ENCODE peak calls at places on chromosomes 4 and X, in nine cellular contexts. I, Y, C, T, D, V, Z, J and O are unnamed samples. For H3K4me1, the result is how much of the 10 kb centered on the place peaks cover.

GRCh38 chrX:115630204-115630603 is 69.2 kb downstream of the PLS3 start:
- DNase-seq in Y (no peak), Z (no peak), C (no peak), J (no peak), V (no peak), I (peak), D (no peak), T (no peak), O (no peak)

GRCh38 chr4:4386296-4386735 is 586 bp upstream of the NSG1 start:
- DNase-seq in T (peak), D (peak), C (peak), J (peak), Y (peak), Z (no peak), I (no peak), V (no peak), O (no peak)

GRCh38 chr4:170623899-170624298 is 534.1 kb upstream of the AADAT start:
- DNase-seq in T (no peak), Z (peak), C (no peak), D (no peak), I (peak), Y (peak), V (no peak), J (no peak), O (no peak)

GRCh38 chr4:144090744-144091143 is 49.8 kb downstream of the GYPA start:
- DNase-seq in I (no peak), Z (no peak), V (no peak), T (no peak), Y (peak), D (no peak), C (no peak), J (no peak), O (no peak)

GRCh38 chr4:76219299-76220055 is 5.9 kb upstream of the SCARB2 start:
- DNase-seq in I (peak), T (peak), V (no peak), J (no peak), C (no peak), D (no peak), Z (peak), Y (no peak), O (no peak)

GRCh38 chr4:36785965-36786364 is 458.6 kb upstream of the NWD2 start:
- DNase-seq in T (no peak), V (no peak), D (no peak), C (no peak), Y (no peak), Z (no peak), J (no peak), I (no peak), O (no peak)

GRCh38 chrX:110143454-110144210 is 140.7 kb downstream of the TMEM164 start:
- DNase-seq in V (no peak), Z (no peak), T (no peak), C (no peak), I (no peak), Y (no peak), D (no peak), J (no peak), O (no peak)

GRCh38 chrX:68835104-68835442 is 6.3 kb downstream of the EFNB1 start:
- DNase-seq in Y (no peak), I (no peak), T (no peak), V (no peak), C (no peak), D (no peak), Z (no peak), J (no peak), O (no peak)

GRCh38 chrX:46703980-46704379 is 54.9 kb downstream of the SLC9A7 start:
- DNase-seq in Y (no peak), I (no peak), Z (no peak), V (no peak), T (no peak), J (peak), D (no peak), C (no peak), O (no peak)

GRCh38 chrX:113033966-113034680 is 193.5 kb upstream of the AMOT start:
- DNase-seq in Y (no peak), J (no peak), Z (no peak), D (no peak), T (no peak), V (no peak), C (no peak), I (no peak), O (no peak)

GRCh38 chrX:13489451-13489850 is 80.0 kb upstream of the EGFL6 start:
- DNase-seq in Z (peak), V (no peak), T (no peak), D (no peak), C (no peak), J (no peak), Y (no peak), I (peak), O (no peak)

GRCh38 chr4:161256172-161256571 is 907.6 kb downstream of the FSTL5 start:
- DNase-seq in Z (no peak), V (peak), I (no peak), C (peak), D (no peak), J (no peak), Y (peak), T (no peak), O (no peak)

GRCh38 chrX:115067812-115068211 is 50.4 kb upstream of the IL13RA2 start:
- DNase-seq in D (no peak), Z (no peak), C (no peak), I (peak), Y (no peak), J (no peak), V (no peak), T (peak), O (no peak)

GRCh38 chr4:34814266-34814665 is 1430.0 kb downstream of the ARAP2 start:
- DNase-seq in I (no peak), D (no peak), C (no peak), J (no peak), V (no peak), T (no peak), Z (peak), Y (no peak), O (no peak)

GRCh38 chr4:38730830-38731646 is 51.8 kb downstream of the TLR10 start:
- DNase-seq in C (peak), D (peak), J (peak), Y (peak), I (peak), V (peak), T (peak), Z (peak), O (peak)

GRCh38 chr4:105994061-105994460 is 98.8 kb downstream of the NPNT start:
- DNase-seq in I (no peak), J (no peak), Y (no peak), Z (no peak), V (no peak), T (no peak), D (peak), C (no peak), O (no peak)

GRCh38 chr4:155780773-155781172 is 22.0 kb downstream of the GUCY1B1 start:
- DNase-seq in T (no peak), C (no peak), J (no peak), Z (peak), I (peak), Y (no peak), D (no peak), V (no peak), O (no peak)

GRCh38 chr4:41747230-41748055 is 1.1 kb downstream of the PHOX2B start:
- DNase-seq in Z (no peak), T (no peak), D (peak), C (peak), Y (peak), V (no peak), J (no peak), I (no peak), O (no peak)

GRCh38 chr4:20327808-20328207 is 76.1 kb downstream of the SLIT2 start:
- DNase-seq in V (no peak), D (no peak), Y (no peak), I (no peak), J (no peak), Z (no peak), C (no peak), T (no peak), O (no peak)

GRCh38 chr4:95957054-95957453 is 117.2 kb downstream of the PDHA2 start:
- DNase-seq in Y (no peak), C (no peak), Z (no peak), V (no peak), D (no peak), T (no peak), I (no peak), J (no peak), O (no peak)

GRCh38 chr4:23237771-23238170 is 545.0 kb downstream of the GBA3 start:
- DNase-seq in Y (no peak), V (no peak), Z (no peak), J (no peak), I (no peak), T (no peak), D (peak), C (no peak), O (no peak)

GRCh38 chrX:41051303-41051702 is 33.9 kb upstream of the USP9X start:
- DNase-seq in Z (peak), Y (no peak), C (no peak), D (no peak), T (no peak), V (no peak), J (no peak), I (no peak), O (no peak)

GRCh38 chrX:105701310-105702052 is 120.9 kb upstream of the NRK start:
- DNase-seq in Z (peak), T (no peak), I (no peak), V (no peak), C (no peak), Y (peak), J (no peak), D (peak), O (peak)

GRCh38 chr4:38574559-38575333 is 89.3 kb upstream of the KLF3 start:
- DNase-seq in I (peak), T (no peak), C (no peak), D (no peak), V (no peak), Z (no peak), Y (no peak), J (no peak), O (no peak)

GRCh38 chr4:140344621-140345020 is 28.8 kb upstream of the SCOC start:
- DNase-seq in C (peak), Y (peak), D (no peak), Z (no peak), V (no peak), I (no peak), J (no peak), T (no peak), O (no peak)

GRCh38 chrX:68647156-68647957 is at the start of gene STARD8:
- DNase-seq in J (no peak), D (peak), Z (peak), T (peak), Y (peak), C (peak), V (peak), I (peak), O (no peak)

GRCh38 chr4:109164011-109164410 is 138.4 kb downstream of the COL25A1 start:
- DNase-seq in Z (no peak), J (no peak), Y (peak), D (no peak), V (no peak), I (peak), C (peak), T (peak), O (no peak)

GRCh38 chr4:54543088-54543795 is 114.5 kb upstream of the KIT start:
- DNase-seq in Y (no peak), J (no peak), T (no peak), Z (peak), I (peak), D (no peak), V (no peak), C (no peak), O (no peak)

GRCh38 chr4:16264798-16265197 is 38.5 kb upstream of the TAPT1 start:
- DNase-seq in I (peak), Y (peak), V (peak), J (peak), T (peak), Z (peak), D (peak), C (peak), O (peak)

DNA sequence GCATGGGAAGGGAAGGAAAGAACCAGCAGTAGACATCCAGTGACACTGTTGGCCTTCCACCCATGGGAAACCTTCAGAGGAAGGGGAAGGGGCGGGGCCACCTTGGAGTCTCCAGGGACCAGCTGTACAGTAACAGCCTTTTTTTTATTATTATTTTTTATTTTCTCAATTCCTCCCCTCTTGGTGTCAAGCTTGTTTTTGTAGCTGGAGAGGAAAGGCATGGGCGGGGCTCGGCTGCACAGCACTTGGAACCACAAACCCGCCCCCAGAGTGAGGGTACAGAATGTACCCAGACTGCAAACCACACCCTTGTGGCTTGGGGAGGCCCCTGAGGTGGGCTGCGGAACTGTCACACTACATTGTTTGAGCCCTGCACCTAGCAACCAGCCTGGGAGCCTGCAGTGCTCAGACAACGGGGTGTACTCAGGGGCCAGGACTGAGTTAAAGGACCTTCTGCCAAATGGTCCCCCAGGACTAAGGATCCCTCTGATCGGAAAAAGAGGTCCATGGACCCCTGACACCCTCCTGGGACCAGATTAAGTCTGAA is 45.7 kb downstream of the PRPS1 start:
- DNase-seq in V (no peak), I (peak), D (no peak), J (peak), C (peak), Z (no peak), Y (peak), T (peak), O (peak)
- H3K4me1 ChIP-seq in V (under half), I (under half), D (under half), J (half or more), C (under half), Z (under half), Y (under half), T (under half), O (under half)

DNA sequence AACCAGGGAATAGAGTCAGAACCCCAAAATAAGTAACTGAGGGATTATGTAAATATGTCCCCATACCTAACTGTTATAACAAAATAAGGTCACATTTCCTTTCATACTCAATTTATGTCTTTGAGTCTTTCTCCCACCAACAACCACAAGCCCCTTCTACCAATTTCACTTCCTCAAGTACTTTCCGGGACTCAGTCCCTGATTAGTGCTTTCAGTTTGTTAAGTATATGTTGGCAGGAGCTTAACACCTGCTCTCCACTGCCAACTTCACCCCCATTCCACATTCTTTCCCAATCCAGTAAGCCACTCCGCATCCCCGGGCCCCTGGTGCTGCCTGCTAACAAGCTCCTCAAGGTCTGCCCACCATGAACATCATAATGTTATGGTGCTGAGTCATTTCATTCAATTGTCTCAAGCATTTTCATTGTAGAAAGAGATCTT is 71.3 kb upstream of the SPRY1 start:
- DNase-seq in Y (no peak), T (no peak), D (no peak), C (no peak), I (no peak), Z (no peak), J (peak), V (no peak), O (peak)
- TF ChIP-seq EZH2phosphoT487 in Y (no peak), T (no peak), D (no peak), C (no peak), I (no peak), Z (no peak), J (no peak), V (no peak), O (no peak)

GRCh38 chr4:7872264-7872771 is 67.3 kb downstream of the AFAP1 start:
- DNase-seq in C (no peak), V (no peak), Y (no peak), J (no peak), Z (peak), T (peak), I (peak), D (no peak), O (no peak)
- H3K4me1 ChIP-seq in C (under half), V (under half), Y (under half), J (under half), Z (under half), T (under half), I (half or more), D (half or more), O (under half)

GRCh38 chrX:38594434-38594833 is 33.1 kb downstream of the TSPAN7 start:
- DNase-seq in J (no peak), Y (no peak), D (no peak), C (no peak), V (no peak), T (no peak), I (no peak), Z (no peak), O (no peak)

GRCh38 chrX:38595801-38596200 is 34.5 kb downstream of the TSPAN7 start:
- DNase-seq in I (no peak), D (peak), T (no peak), Z (no peak), C (no peak), V (no peak), J (no peak), Y (no peak), O (no peak)

GRCh38 chrX:38600089-38600755 is 38.9 kb downstream of the TSPAN7 start:
- DNase-seq in Y (no peak), V (no peak), I (no peak), T (no peak), Z (no peak), J (no peak), D (no peak), C (peak), O (no peak)

GRCh38 chrX:38596939-38597338 is 35.6 kb downstream of the TSPAN7 start:
- DNase-seq in J (no peak), Z (no peak), V (no peak), I (no peak), T (no peak), C (no peak), D (no peak), Y (no peak), O (no peak)
- TF ChIP-seq EZH2phosphoT487 in J (no peak), Z (no peak), V (no peak), I (no peak), T (no peak), C (no peak), D (no peak), Y (no peak), O (no peak)